ENCODE peak calls at places on chromosomes 13 and 19, in six cellular contexts. E is SK-N-SH, I is GM12878, T is HepG2, O is K562, N is HCT116. D is an unnamed sample.

GRCh38 chr13:59494560-59494970 is 669.2 kb downstream of the DIAPH3 start:
- DNase-seq in N (no peak), E (no peak), I (no peak), T (no peak), O (peak), D (no peak)

GRCh38 chr19:38307076-38307475 is 3.0 kb downstream of the C19orf33 start:
- DNase-seq in T (no peak), I (no peak), O (no peak), N (no peak), E (no peak), D (no peak)

GRCh38 chr13:19586904-19587634 is 25.7 kb upstream of the TPTE2 start:
- DNase-seq in I (peak), E (peak), N (no peak), O (peak), T (peak), D (no peak)

GRCh38 chr13:99894835-99895427 is 76.6 kb downstream of the ZIC5 start:
- DNase-seq in T (no peak), I (no peak), O (no peak), N (no peak), E (peak), D (no peak)

GRCh38 chr19:33681081-33681680 is 59.4 kb downstream of the CHST8 start:
- DNase-seq in I (no peak), E (no peak), T (no peak), N (no peak), O (no peak), D (no peak)

GRCh38 chr19:33513424-33513823 is 8.2 kb downstream of the PEPD start:
- DNase-seq in E (no peak), I (no peak), O (no peak), T (no peak), N (no peak), D (no peak)

GRCh38 chr13:99895999-99896695 is 75.4 kb downstream of the ZIC5 start:
- DNase-seq in T (no peak), I (no peak), E (peak), N (no peak), O (no peak), D (no peak)

GRCh38 chr19:12783849-12784393 is 7.4 kb upstream of the JUNB start:
- DNase-seq in E (no peak), N (no peak), T (peak), O (peak), I (no peak), D (no peak)

GRCh38 chr13:114124486-114124885 is 7.9 kb downstream of the RASA3 start:
- DNase-seq in O (no peak), I (no peak), N (no peak), T (no peak), E (no peak), D (no peak)

GRCh38 chr13:28534801-28535200 is 39.9 kb upstream of the FLT1 start:
- DNase-seq in O (no peak), E (no peak), I (no peak), N (no peak), T (no peak), D (no peak)

GRCh38 chr13:46492946-46493345 is 60.0 kb upstream of the LRCH1 start:
- DNase-seq in T (peak), I (no peak), O (peak), E (peak), N (peak), D (peak)

GRCh38 chr19:661427-662196 is 1.4 kb downstream of the RNF126 start:
- DNase-seq in N (no peak), E (no peak), I (no peak), T (no peak), O (peak), D (no peak)

GRCh38 chr19:54273811-54274210 is 7.1 kb downstream of the LILRB2 start:
- DNase-seq in N (no peak), O (no peak), E (no peak), T (no peak), I (no peak), D (no peak)

GRCh38 chr13:93476175-93476574 is 249.6 kb downstream of the GPC6 start:
- DNase-seq in N (no peak), O (no peak), E (no peak), T (peak), I (no peak), D (no peak)

GRCh38 chr13:49690133-49690989 is 925 bp downstream of the EBPL start:
- DNase-seq in O (peak), E (peak), N (no peak), I (no peak), T (peak), D (no peak)

GRCh38 chr19:633786-634639 is 676 bp upstream of the POLRMT start:
- DNase-seq in I (no peak), O (peak), T (no peak), N (no peak), E (no peak), D (no peak)

GRCh38 chr13:50389726-50390125 is 374.5 kb downstream of the KCNRG start:
- DNase-seq in O (no peak), I (no peak), T (no peak), E (no peak), N (no peak), D (no peak)

GRCh38 chr19:5319516-5319915 is 21.1 kb downstream of the PTPRS start:
- DNase-seq in T (no peak), O (no peak), I (no peak), N (no peak), E (no peak), D (no peak)

GRCh38 chr13:25588336-25589060 is 216.7 kb downstream of the ATP8A2 start:
- DNase-seq in I (no peak), N (no peak), E (no peak), T (no peak), O (no peak), D (no peak)
- TF ChIP-seq YY1 in I (no peak), N (no peak), E (no peak), T (no peak), O (no peak), D (no peak)

GRCh38 chr19:15328312-15328711 is 4.0 kb downstream of the BRD4 start:
- DNase-seq in T (no peak), O (no peak), I (no peak), N (no peak), E (no peak), D (no peak)
- TF ChIP-seq YY1 in T (no peak), O (no peak), I (no peak), N (no peak), E (no peak), D (no peak)

GRCh38 chr19:10353793-10354391 is 14.5 kb upstream of the ICAM3 start:
- DNase-seq in I (no peak), O (peak), E (peak), N (peak), T (no peak), D (peak)
- TF ChIP-seq YY1 in I (no peak), O (no peak), E (no peak), N (no peak), T (no peak), D (no peak)

GRCh38 chr13:95338905-95339304 is 37.7 kb upstream of the ABCC4 start:
- DNase-seq in N (no peak), T (no peak), I (no peak), E (no peak), O (no peak), D (no peak)
- TF ChIP-seq YY1 in N (no peak), T (no peak), I (no peak), E (no peak), O (no peak), D (no peak)

DNA sequence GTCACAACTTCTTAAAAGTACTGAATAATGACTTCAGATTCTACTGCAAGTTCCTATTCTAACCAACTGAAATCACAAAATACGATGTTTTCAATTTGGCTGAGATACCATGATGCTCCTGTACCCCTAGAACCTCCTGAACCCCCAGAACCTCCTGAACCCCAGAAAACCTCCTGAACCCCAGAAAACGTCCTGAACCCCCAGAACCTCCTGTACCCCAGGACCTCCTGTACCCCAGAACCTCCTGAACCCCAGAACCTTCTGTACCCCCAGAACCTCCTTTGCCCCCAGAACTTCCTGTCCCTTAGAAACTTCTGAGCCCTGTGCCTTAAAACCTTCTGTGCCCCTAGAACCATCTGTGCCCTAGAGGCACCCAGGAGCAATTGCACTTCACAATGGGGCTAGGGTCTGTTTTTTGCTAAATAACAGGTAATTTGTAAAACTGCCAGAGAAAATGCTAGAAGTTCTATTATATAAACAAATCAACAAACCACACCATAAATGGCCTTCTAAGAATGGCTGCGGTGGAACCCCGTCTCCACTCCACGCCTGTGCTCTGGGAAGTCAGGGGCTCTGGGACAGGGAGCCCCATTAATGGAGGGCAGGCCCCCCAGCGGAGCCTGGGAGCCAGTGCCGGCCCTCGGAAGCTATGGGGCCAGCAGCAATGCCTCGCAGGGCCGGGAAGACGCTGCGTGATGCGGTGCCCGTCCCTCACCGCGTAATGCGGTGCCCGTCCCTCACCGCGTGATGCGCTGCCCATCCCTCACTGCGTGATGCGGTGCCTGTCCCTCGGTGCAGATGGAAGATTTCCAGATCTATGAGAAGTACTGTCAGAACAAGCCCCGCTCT is 21.3 kb upstream of the F7 start:
- DNase-seq in N (no peak), O (no peak), T (no peak), E (no peak), I (no peak), D (no peak)
- TF ChIP-seq YY1 in N (no peak), O (no peak), T (no peak), E (no peak), I (no peak), D (no peak)

GRCh38 chr13:35478384-35479222 is 2.1 kb upstream of the MAB21L1 start:
- DNase-seq in N (no peak), I (no peak), T (no peak), E (peak), O (no peak), D (no peak)
- TF ChIP-seq YY1 in N (no peak), I (no peak), T (no peak), E (no peak), O (no peak), D (no peak)

DNA sequence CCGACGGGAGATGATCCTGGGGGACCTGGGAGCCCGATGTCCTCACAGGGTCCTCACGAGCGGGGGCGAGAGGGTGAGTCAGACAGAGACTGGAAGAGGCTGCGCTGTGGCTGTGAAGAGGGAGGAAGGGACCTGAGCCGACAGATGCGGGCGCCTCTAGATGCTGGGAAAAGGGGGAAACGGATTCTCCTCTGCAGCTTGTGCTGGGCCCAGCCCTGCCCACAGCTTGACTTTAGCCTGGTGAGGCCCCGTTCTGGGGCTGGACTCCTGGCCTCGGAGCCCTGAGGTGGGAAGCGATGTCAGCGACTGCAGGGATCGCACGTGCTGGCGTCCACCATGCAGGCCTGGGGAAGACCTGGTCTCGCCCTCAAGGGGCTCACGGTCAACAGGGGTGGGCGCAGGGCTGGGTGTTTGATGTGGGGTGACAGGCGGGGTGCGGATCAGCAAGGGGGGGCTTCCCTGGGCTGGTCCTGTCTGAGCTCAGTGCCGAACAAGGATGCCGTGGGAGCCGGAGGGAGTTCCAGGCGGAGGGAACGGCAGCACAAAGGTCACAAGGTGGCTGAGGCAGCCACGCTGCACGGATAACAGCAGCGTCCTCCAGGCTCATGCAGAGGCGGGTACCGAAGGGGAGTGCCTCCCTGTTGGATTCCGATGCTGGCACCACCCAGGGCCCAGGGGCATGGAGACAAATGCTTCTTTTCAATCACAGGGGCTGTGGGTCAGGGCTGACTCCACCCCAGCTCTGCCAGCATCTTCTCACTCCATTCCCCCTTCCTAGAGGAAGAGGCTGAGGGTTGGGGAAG is 31.7 kb downstream of the PIP5K1C start:
- DNase-seq in T (peak), I (no peak), O (peak), E (no peak), N (no peak), D (no peak)
- TF ChIP-seq YY1 in T (no peak), I (no peak), O (no peak), E (no peak), N (no peak), D (no peak)

GRCh38 chr13:48491423-48492122 is 41.3 kb downstream of the RCBTB2 start:
- DNase-seq in T (no peak), O (no peak), E (no peak), N (no peak), I (no peak), D (no peak)

GRCh38 chr13:48493851-48494250 is 39.0 kb downstream of the RCBTB2 start:
- DNase-seq in I (no peak), T (no peak), O (no peak), N (no peak), E (no peak), D (no peak)

GRCh38 chr13:48490241-48490640 is 42.6 kb downstream of the RCBTB2 start:
- DNase-seq in N (no peak), T (no peak), E (no peak), O (no peak), I (no peak), D (no peak)

GRCh38 chr13:48493076-48493765 is 39.7 kb downstream of the RCBTB2 start:
- DNase-seq in N (no peak), E (no peak), T (no peak), I (no peak), O (peak), D (no peak)

GRCh38 chr13:48492123-48493075 is 40.5 kb downstream of the RCBTB2 start:
- DNase-seq in O (peak), E (no peak), N (no peak), T (no peak), I (peak), D (no peak)
- TF ChIP-seq YY1 in O (no peak), E (no peak), N (no peak), T (no peak), I (no peak), D (no peak)